ENCODE peak calls at places on chromosomes 1 and 21, in nine cellular contexts. M is tibial artery; F is dorsolateral prefrontal cortex; P is Peyer's patch; U is heart right ventricle; L is BJ; W is CD8-positive, alpha-beta T cell; R is CD4-positive, CD25-positive, alpha-beta regulatory T cell; D is body of pancreas. C is an unnamed sample. For H3K27me3, the result is how much of the 10 kb centered on the place peaks cover.

GRCh38 chr1:187413770-187414169 is 585.0 kb downstream of the PLA2G4A start:
- DNase-seq in M (no peak), F (no peak), P (no peak), U (no peak), L (no peak), W (no peak), R (no peak), D (no peak), C (no peak)

GRCh38 chr1:40998668-40999067 is 19.2 kb downstream of the CTPS1 start:
- DNase-seq in M (no peak), F (no peak), P (no peak), U (no peak), L (no peak), W (no peak), R (no peak), D (no peak), C (no peak)

GRCh38 chr1:187033721-187034120 is 205.0 kb downstream of the PLA2G4A start:
- DNase-seq in M (no peak), F (no peak), P (no peak), U (no peak), L (no peak), W (no peak), R (no peak), D (no peak), C (no peak)

GRCh38 chr21:40120944-40121575 is 253.8 kb downstream of the PCP4 start:
- DNase-seq in M (no peak), F (no peak), P (no peak), U (no peak), L (no peak), W (no peak), R (no peak), D (no peak), C (no peak)

GRCh38 chr1:29753771-29754607 is 517.7 kb downstream of the PTPRU start:
- DNase-seq in M (no peak), F (no peak), P (peak), U (no peak), L (no peak), W (no peak), R (no peak), D (no peak), C (no peak)

GRCh38 chr1:160542303-160542945 is 19.4 kb upstream of the SLAMF6 start:
- DNase-seq in M (no peak), F (no peak), P (no peak), U (no peak), L (no peak), W (no peak), R (no peak), D (peak), C (no peak)

GRCh38 chr1:9676815-9677393 is 25.4 kb downstream of the PIK3CD start:
- DNase-seq in M (no peak), F (no peak), P (no peak), U (no peak), L (no peak), W (no peak), R (no peak), D (no peak), C (no peak)

GRCh38 chr1:38283736-38284470 is 237.3 kb upstream of the POU3F1 start:
- DNase-seq in M (no peak), F (no peak), P (no peak), U (no peak), L (no peak), W (no peak), R (no peak), D (no peak), C (no peak)

GRCh38 chr1:110114173-110114572 is 1.9 kb downstream of the UBL4B start:
- DNase-seq in M (no peak), F (no peak), P (no peak), U (no peak), L (no peak), W (no peak), R (no peak), D (no peak), C (no peak)

GRCh38 chr1:227785812-227786608 is 29.5 kb upstream of the PRSS38 start:
- DNase-seq in M (no peak), F (no peak), P (no peak), U (no peak), L (no peak), W (no peak), R (no peak), D (peak), C (peak)

GRCh38 chr1:998905-999796 is 746 bp downstream of the HES4 start:
- DNase-seq in M (no peak), F (no peak), P (peak), U (peak), L (no peak), W (peak), R (no peak), D (peak), C (peak)

GRCh38 chr1:211695135-211695816 is 19.9 kb upstream of the NEK2 start:
- DNase-seq in M (no peak), F (no peak), P (peak), U (no peak), L (no peak), W (peak), R (no peak), D (no peak), C (no peak)

GRCh38 chr1:182641561-182641960 is 37.4 kb upstream of the RGS16 start:
- DNase-seq in M (no peak), F (no peak), P (no peak), U (no peak), L (no peak), W (no peak), R (no peak), D (no peak), C (no peak)

GRCh38 chr1:173409613-173410012 is 67.5 kb upstream of the PRDX6 start:
- DNase-seq in M (peak), F (no peak), P (peak), U (peak), L (no peak), W (peak), R (no peak), D (no peak), C (no peak)

GRCh38 chr21:18725653-18726052 is 322.1 kb upstream of the TMPRSS15 start:
- DNase-seq in M (no peak), F (no peak), P (no peak), U (no peak), L (no peak), W (no peak), R (no peak), D (no peak), C (no peak)

GRCh38 chr1:22155517-22155916 is 12.6 kb upstream of the WNT4 start:
- DNase-seq in M (no peak), F (no peak), P (no peak), U (no peak), L (no peak), W (no peak), R (no peak), D (no peak), C (no peak)

GRCh38 chr1:243841507-243841906 is 8.5 kb downstream of the AKT3 start:
- DNase-seq in M (no peak), F (no peak), P (no peak), U (no peak), L (no peak), W (no peak), R (no peak), D (no peak), C (no peak)

GRCh38 chr1:245079021-245079609 is 75.7 kb upstream of the KIF26B start:
- DNase-seq in M (no peak), F (no peak), P (no peak), U (no peak), L (no peak), W (no peak), R (no peak), D (no peak), C (no peak)

GRCh38 chr1:61293197-61293596 is 210.8 kb downstream of the NFIA start:
- DNase-seq in M (peak), F (no peak), P (no peak), U (no peak), L (no peak), W (no peak), R (no peak), D (no peak), C (no peak)

GRCh38 chr1:106754957-106755356 is 301.5 kb upstream of the PRMT6 start:
- DNase-seq in M (no peak), F (no peak), P (no peak), U (no peak), L (no peak), W (no peak), R (no peak), D (no peak), C (no peak)

GRCh38 chr1:156889802-156890585 is 3.5 kb upstream of the PEAR1 start:
- DNase-seq in M (peak), F (peak), P (peak), U (peak), L (no peak), W (peak), R (peak), D (peak), C (peak)

GRCh38 chr1:17189632-17190525 is 15.0 kb upstream of the PADI1 start:
- DNase-seq in M (no peak), F (no peak), P (peak), U (no peak), L (peak), W (no peak), R (no peak), D (no peak), C (no peak)

GRCh38 chr1:234605983-234606730 is 3.8 kb downstream of the IRF2BP2 start:
- DNase-seq in M (no peak), F (no peak), P (peak), U (peak), L (no peak), W (peak), R (peak), D (peak), C (peak)

GRCh38 chr1:59856725-59857338 is 42.1 kb downstream of the HOOK1 start:
- DNase-seq in M (no peak), F (no peak), P (peak), U (no peak), L (no peak), W (no peak), R (no peak), D (peak), C (peak)

GRCh38 chr1:174021611-174022079 is 512 bp downstream of the RC3H1 start:
- DNase-seq in M (peak), F (peak), P (peak), U (peak), L (no peak), W (peak), R (peak), D (peak), C (peak)

GRCh38 chr1:15911141-15911540 is 63.6 kb downstream of the SPEN start:
- DNase-seq in M (no peak), F (no peak), P (no peak), U (no peak), L (no peak), W (no peak), R (no peak), D (no peak), C (no peak)

GRCh38 chr1:109874445-109874844 is 36.2 kb upstream of the CSF1 start:
- DNase-seq in M (no peak), F (no peak), P (no peak), U (no peak), L (no peak), W (no peak), R (no peak), D (no peak), C (peak)

GRCh38 chr1:32714277-32714676 is 11.7 kb upstream of the SYNC start:
- DNase-seq in M (no peak), F (no peak), P (no peak), U (no peak), L (no peak), W (no peak), R (no peak), D (no peak), C (no peak)

GRCh38 chr1:226644541-226645176 is 94.4 kb downstream of the ITPKB start:
- DNase-seq in M (no peak), F (peak), P (no peak), U (no peak), L (no peak), W (peak), R (no peak), D (peak), C (peak)

DNA sequence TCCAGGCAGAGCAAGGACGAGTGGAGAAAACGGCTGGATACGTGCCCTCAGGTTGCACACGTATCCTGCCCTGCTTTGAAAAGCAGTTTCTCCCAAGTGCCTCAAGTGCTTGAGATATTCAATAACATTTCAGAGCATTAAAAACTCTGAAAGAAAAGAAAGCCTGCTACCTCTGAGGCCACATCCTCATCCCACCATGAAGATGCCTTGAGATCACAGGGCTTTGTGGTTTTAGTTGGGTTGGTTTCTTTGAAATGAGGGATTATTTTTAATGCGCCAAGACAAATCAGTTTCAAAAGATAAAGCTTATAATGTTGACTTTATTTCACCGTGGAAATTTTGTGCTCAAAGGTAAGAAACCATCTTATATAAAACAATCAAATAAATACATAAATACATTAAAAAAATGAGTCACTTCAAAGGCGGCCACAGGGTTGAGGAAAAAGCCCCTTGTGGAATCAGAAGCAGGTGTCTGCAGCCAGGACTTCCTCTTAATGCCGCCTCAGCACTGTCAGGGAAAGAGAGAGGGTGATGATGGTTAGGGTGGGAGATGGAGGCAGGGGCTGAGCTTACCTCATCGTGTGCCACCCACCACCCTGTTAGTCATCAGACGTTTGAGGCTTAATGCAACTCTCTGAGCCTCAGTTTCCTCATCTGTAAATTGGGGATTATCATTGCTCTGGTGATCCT is 1.4 kb downstream of the NPPB start:
- DNase-seq in M (no peak), F (no peak), P (no peak), U (no peak), L (no peak), W (no peak), R (no peak), D (no peak), C (no peak)
- H3K27me3 ChIP-seq in M (half or more), F (under half), P (under half), U (under half), L (under half), W (under half), R (under half), D (under half), C (under half)

GRCh38 chr1:47228644-47229030 is 3.4 kb downstream of the TAL1 start:
- DNase-seq in M (no peak), F (no peak), P (no peak), U (peak), L (no peak), W (no peak), R (no peak), D (no peak), C (no peak)

GRCh38 chr1:47230692-47231313 is 1.2 kb downstream of the TAL1 start:
- DNase-seq in M (no peak), F (no peak), P (no peak), U (peak), L (no peak), W (no peak), R (no peak), D (no peak), C (no peak)

GRCh38 chr1:47229031-47229831 is 2.8 kb downstream of the TAL1 start:
- DNase-seq in M (no peak), F (no peak), P (no peak), U (no peak), L (no peak), W (no peak), R (no peak), D (no peak), C (no peak)

GRCh38 chr1:47231314-47232186 is 475 bp downstream of the TAL1 start:
- DNase-seq in M (peak), F (no peak), P (peak), U (peak), L (no peak), W (no peak), R (no peak), D (no peak), C (no peak)

DNA sequence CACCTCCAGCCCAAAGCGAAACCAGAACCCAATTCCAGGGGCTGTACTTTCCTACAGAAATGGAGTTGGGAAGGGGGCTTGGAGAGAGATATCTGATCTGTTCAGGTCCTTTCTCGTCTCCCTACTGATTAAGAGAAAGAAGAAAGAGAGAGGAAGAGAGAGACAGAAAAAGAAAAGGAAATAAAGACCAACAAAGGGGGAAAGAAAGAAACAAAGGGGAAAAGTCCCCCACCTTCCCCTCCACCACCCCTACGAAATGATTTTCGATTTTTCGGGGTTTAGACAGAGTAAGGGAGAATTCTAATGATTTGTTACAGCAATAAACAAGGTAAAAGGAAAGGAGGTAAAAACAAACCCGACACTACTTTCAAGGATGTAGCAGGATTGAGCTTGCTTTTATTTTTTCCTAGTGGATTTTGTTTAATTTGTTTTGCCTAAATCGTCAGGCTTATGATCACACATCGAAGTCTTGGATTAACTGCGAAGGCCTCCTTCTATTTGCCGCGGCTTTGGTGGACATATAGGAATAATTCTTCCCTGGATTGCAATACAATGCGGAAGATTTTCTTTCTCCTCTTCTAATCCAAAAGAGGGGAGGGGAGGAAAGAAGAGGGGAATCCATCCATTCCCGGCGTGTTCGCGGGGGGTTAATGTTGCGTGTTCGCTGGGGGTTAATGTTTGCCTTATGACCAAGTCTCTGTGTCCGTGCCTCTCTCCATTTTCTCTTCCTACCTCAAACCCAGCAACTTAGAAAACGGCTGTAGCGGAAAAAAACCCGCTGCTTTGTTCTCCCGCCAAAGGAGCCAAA is 1.9 kb downstream of the TAL1 start:
- DNase-seq in M (no peak), F (no peak), P (no peak), U (no peak), L (no peak), W (no peak), R (no peak), D (no peak), C (no peak)
- H3K27me3 ChIP-seq in M (half or more), F (half or more), P (under half), U (half or more), L (half or more), W (half or more), R (half or more), D (under half), C (under half)

GRCh38 chr1:152115344-152115743 is at the start of gene TCHH:
- DNase-seq in M (no peak), F (no peak), P (no peak), U (no peak), L (no peak), W (no peak), R (no peak), D (no peak), C (no peak)
- H3K27me3 ChIP-seq in M (under half), F (under half), P (under half), U (half or more), L (under half), W (under half), R (under half), D (under half), C (under half)

GRCh38 chr21:44592446-44593365 is at the start of gene KRTAP10-6:
- DNase-seq in M (no peak), F (no peak), P (peak), U (no peak), L (no peak), W (no peak), R (no peak), D (no peak), C (no peak)
- H3K27me3 ChIP-seq in M (under half), F (under half), P (under half), U (under half), L (under half), W (under half), R (under half), D (under half), C (under half)